ENCODE peak calls at places on chromosome 6, in seven cellular contexts. D is CD4-positive, alpha-beta memory T cell; R is effector memory CD4-positive, alpha-beta T cell; O is GM03348; C is occipital lobe; A is effector memory CD8-positive, alpha-beta T cell; V is NCI-H510A treated with DMSO at 0.1 percent for 48 hours. N is an unnamed sample.
A peak's percentile ranks its signal among the peaks of the same experiment; 100 is the strongest.

GRCh38 chr6:114997813-114998292 is 655.0 kb upstream of the HS3ST5 start:
- DNase-seq in C (no peak), A (no peak), R (no peak), D (no peak), O (no peak), V (no peak), N (no peak)

GRCh38 chr6:5584072-5584471 is 322.8 kb downstream of the FARS2 start:
- DNase-seq in C (no peak), A (no peak), O (peak; percentile 60), R (no peak), V (no peak), D (no peak), N (no peak)

GRCh38 chr6:124964764-124965105 is 2.5 kb downstream of the RNF217 start:
- DNase-seq in O (peak; percentile 25), V (no peak), D (no peak), A (no peak), C (no peak), R (no peak), N (no peak)

GRCh38 chr6:118725944-118726343 is 74.6 kb upstream of the CEP85L start:
- DNase-seq in A (peak; percentile 42), O (no peak), V (no peak), R (no peak), C (no peak), D (peak; percentile 32), N (no peak)

GRCh38 chr6:132286298-132287019 is 114.8 kb downstream of the MOXD1 start:
- DNase-seq in R (no peak), D (no peak), O (no peak), V (no peak), C (no peak), A (no peak), N (no peak)

GRCh38 chr6:123415844-123416468 is 220.8 kb downstream of the TRDN start:
- DNase-seq in V (peak; percentile 46), C (peak; percentile 4), D (peak; percentile 9), O (peak; percentile 52), A (no peak), R (no peak), N (peak; percentile 72)

GRCh38 chr6:13892007-13892640 is 32.6 kb upstream of the RNF182 start:
- DNase-seq in V (no peak), O (no peak), A (no peak), C (no peak), R (no peak), D (no peak), N (no peak)

GRCh38 chr6:75202676-75203131 is 3.1 kb downstream of the COL12A1 start:
- DNase-seq in A (no peak), O (peak; percentile 33), D (no peak), C (no peak), R (no peak), V (no peak), N (no peak)

GRCh38 chr6:162907876-162908481 is 180.2 kb downstream of the PACRG start:
- DNase-seq in A (no peak), O (no peak), D (no peak), C (no peak), V (no peak), R (no peak), N (peak; percentile 51)

GRCh38 chr6:74130641-74131040 is 434.6 kb downstream of the CD109 start:
- DNase-seq in C (no peak), D (no peak), R (no peak), A (no peak), V (no peak), O (no peak), N (no peak)

GRCh38 chr6:75824160-75824559 is 75.1 kb downstream of the MYO6 start:
- DNase-seq in D (no peak), C (no peak), O (no peak), A (peak; percentile 3), R (no peak), V (no peak), N (no peak)

GRCh38 chr6:3068329-3069223 is at the start of gene RIPK1:
- DNase-seq in A (peak; percentile 93), O (peak; percentile 98), R (peak; percentile 91), D (peak; percentile 94), C (peak; percentile 87), V (peak; percentile 70), N (peak; percentile 96)

GRCh38 chr6:38268342-38268741 is 371.4 kb downstream of the BTBD9 start:
- DNase-seq in V (no peak), O (no peak), D (no peak), A (no peak), C (no peak), R (no peak), N (no peak)

GRCh38 chr6:144416244-144416643 is 131.1 kb downstream of the UTRN start:
- DNase-seq in A (no peak), V (no peak), O (no peak), R (no peak), C (no peak), D (no peak), N (no peak)

GRCh38 chr6:78701407-78701806 is 165.9 kb upstream of the IRAK1BP1 start:
- DNase-seq in V (no peak), O (peak; percentile 20), A (no peak), C (no peak), R (no peak), D (no peak), N (no peak)

GRCh38 chr6:41736800-41737555 is 1.6 kb upstream of the TFEB start:
- DNase-seq in A (no peak), V (no peak), C (no peak), R (no peak), D (no peak), O (no peak), N (no peak)

GRCh38 chr6:46053034-46053933 is 37.6 kb upstream of the CLIC5 start:
- DNase-seq in V (no peak), O (no peak), C (no peak), A (no peak), R (no peak), D (no peak), N (no peak)

GRCh38 chr6:111176038-111176762 is 88.9 kb downstream of the SLC16A10 start:
- DNase-seq in C (no peak), V (no peak), R (no peak), D (no peak), A (no peak), O (no peak), N (no peak)

GRCh38 chr6:87066449-87067288 is 28.2 kb downstream of the CGA start:
- DNase-seq in R (peak; percentile 15), O (peak; percentile 70), V (peak; percentile 28), C (no peak), A (peak; percentile 9), D (peak; percentile 37), N (peak; percentile 70)

GRCh38 chr6:149064026-149065017 is 253.2 kb upstream of the TAB2 start:
- DNase-seq in V (no peak), O (no peak), D (no peak), C (no peak), R (no peak), A (no peak), N (no peak)

GRCh38 chr6:25173951-25174474 is 105.2 kb upstream of the CARMIL1 start:
- DNase-seq in O (peak; percentile 60), A (no peak), D (no peak), C (no peak), R (no peak), V (peak; percentile 71), N (no peak)

GRCh38 chr6:47414517-47415167 is 62.9 kb upstream of the CD2AP start:
- DNase-seq in C (no peak), V (no peak), O (peak; percentile 22), A (no peak), D (peak; percentile 63), R (no peak), N (peak; percentile 54)

GRCh38 chr6:31317036-31317435 is 39.9 kb downstream of the HLA-B start:
- DNase-seq in R (no peak), O (no peak), C (no peak), V (no peak), D (no peak), A (no peak), N (no peak)

GRCh38 chr6:38974389-38975133 is 74.0 kb upstream of the GLP1R start:
- DNase-seq in D (no peak), O (no peak), A (no peak), R (no peak), C (no peak), V (no peak), N (no peak)

GRCh38 chr6:25635886-25636317 is 16.1 kb upstream of the SCGN start:
- DNase-seq in D (no peak), V (no peak), A (no peak), C (no peak), R (no peak), O (no peak), N (no peak)

GRCh38 chr6:146785001-146785585 is 186.3 kb downstream of the ADGB start:
- DNase-seq in D (peak; percentile 44), R (no peak), C (no peak), V (peak; percentile 12), A (peak; percentile 5), O (peak; percentile 13), N (peak; percentile 65)